ENCODE peak calls at places on chromosomes 16 and 17, in six cellular contexts. Q, T, R, L, J and X are unnamed samples.

GRCh38 chr17:32152130-32152529 is 9.8 kb downstream of the RHOT1 start:
- DNase-seq in Q (peak; percentile 7), T (no peak), R (no peak), L (no peak), J (no peak), X (peak; percentile 44)

GRCh38 chr17:41001795-41002194 is 2.1 kb upstream of the KRTAP3-2 start:
- DNase-seq in Q (no peak), T (no peak), R (no peak), L (no peak), J (no peak), X (no peak)

GRCh38 chr16:55453909-55454308 is 25.1 kb upstream of the MMP2 start:
- DNase-seq in Q (no peak), T (no peak), R (no peak), L (no peak), J (no peak), X (no peak)

GRCh38 chr17:29180788-29181160 is 576 bp upstream of the MYO18A start:
- DNase-seq in Q (no peak), T (no peak), R (no peak), L (no peak), J (no peak), X (no peak)

GRCh38 chr16:69520413-69520799 is 45.4 kb upstream of the NFAT5 start:
- DNase-seq in Q (no peak), T (no peak), R (no peak), L (no peak), J (no peak), X (no peak)

GRCh38 chr17:41413353-41413752 is 11.0 kb downstream of the KRT37 start:
- DNase-seq in Q (no peak), T (no peak), R (no peak), L (no peak), J (no peak), X (peak; percentile 58)

GRCh38 chr16:89957214-89957785 is 8.7 kb downstream of the DEF8 start:
- DNase-seq in Q (no peak), T (no peak), R (no peak), L (no peak), J (no peak), X (no peak)

GRCh38 chr16:11630230-11631056 is 37.8 kb upstream of the SNN start:
- DNase-seq in Q (no peak), T (no peak), R (no peak), L (no peak), J (no peak), X (no peak)

GRCh38 chr16:10964039-10964890 is 19.9 kb downstream of the CLEC16A start:
- DNase-seq in Q (no peak), T (peak; percentile 90), R (peak; percentile 89), L (peak; percentile 85), J (peak; percentile 87), X (peak; percentile 81)

GRCh38 chr17:10177131-10177920 is 21.1 kb downstream of the GAS7 start:
- DNase-seq in Q (no peak), T (no peak), R (no peak), L (no peak), J (no peak), X (no peak)

GRCh38 chr16:4288148-4288921 is 15.5 kb upstream of the TFAP4 start:
- DNase-seq in Q (no peak), T (peak; percentile 91), R (peak; percentile 89), L (peak; percentile 86), J (peak; percentile 77), X (peak; percentile 75)

GRCh38 chr16:17205279-17206139 is 265.3 kb downstream of the XYLT1 start:
- DNase-seq in Q (no peak), T (no peak), R (no peak), L (no peak), J (no peak), X (peak; percentile 40)

GRCh38 chr16:31471875-31472558 is at the start of gene TGFB1I1:
- DNase-seq in Q (no peak), T (peak; percentile 89), R (peak; percentile 94), L (peak; percentile 85), J (no peak), X (peak; percentile 24)

GRCh38 chr16:61323456-61323855 is 712.8 kb downstream of the CDH8 start:
- DNase-seq in Q (no peak), T (no peak), R (no peak), L (no peak), J (no peak), X (no peak)

GRCh38 chr17:29251969-29252866 is 5.6 kb downstream of the CRYBA1 start:
- DNase-seq in Q (peak; percentile 24), T (no peak), R (no peak), L (no peak), J (no peak), X (no peak)

GRCh38 chr17:79981090-79981489 is 54.6 kb downstream of the TBC1D16 start:
- DNase-seq in Q (no peak), T (no peak), R (peak; percentile 63), L (no peak), J (peak; percentile 12), X (no peak)

GRCh38 chr16:30186782-30187555 is 3.6 kb downstream of the CORO1A start:
- DNase-seq in Q (no peak), T (peak; percentile 90), R (peak; percentile 81), L (peak; percentile 61), J (peak; percentile 68), X (peak; percentile 58)

GRCh38 chr17:74807925-74808324 is 31.8 kb upstream of the NAT9 start:
- DNase-seq in Q (no peak), T (no peak), R (no peak), L (no peak), J (no peak), X (no peak)

GRCh38 chr17:77449908-77450741 is 309.4 kb downstream of the SEC14L1 start:
- DNase-seq in Q (no peak), T (peak; percentile 90), R (peak; percentile 91), L (peak; percentile 94), J (peak; percentile 89), X (peak; percentile 72)

GRCh38 chr16:23682181-23682580 is 3.5 kb downstream of the PLK1 start:
- DNase-seq in Q (no peak), T (no peak), R (no peak), L (no peak), J (no peak), X (no peak)

GRCh38 chr16:65473699-65474098 is 351.8 kb upstream of the CDH11 start:
- DNase-seq in Q (peak; percentile 66), T (no peak), R (no peak), L (no peak), J (no peak), X (no peak)

GRCh38 chr16:85974428-85975375 is 75.7 kb downstream of the IRF8 start:
- DNase-seq in Q (no peak), T (peak; percentile 20), R (no peak), L (no peak), J (no peak), X (no peak)

GRCh38 chr16:61480250-61480649 is 556.0 kb downstream of the CDH8 start:
- DNase-seq in Q (no peak), T (no peak), R (no peak), L (no peak), J (no peak), X (no peak)

GRCh38 chr16:70757183-70757582 is 43.8 kb downstream of the VAC14 start:
- DNase-seq in Q (no peak), T (no peak), R (no peak), L (no peak), J (no peak), X (no peak)

GRCh38 chr16:26826500-26826899 is 240.2 kb upstream of the C16orf82 start:
- DNase-seq in Q (peak; percentile 75), T (no peak), R (no peak), L (no peak), J (no peak), X (no peak)

DNA sequence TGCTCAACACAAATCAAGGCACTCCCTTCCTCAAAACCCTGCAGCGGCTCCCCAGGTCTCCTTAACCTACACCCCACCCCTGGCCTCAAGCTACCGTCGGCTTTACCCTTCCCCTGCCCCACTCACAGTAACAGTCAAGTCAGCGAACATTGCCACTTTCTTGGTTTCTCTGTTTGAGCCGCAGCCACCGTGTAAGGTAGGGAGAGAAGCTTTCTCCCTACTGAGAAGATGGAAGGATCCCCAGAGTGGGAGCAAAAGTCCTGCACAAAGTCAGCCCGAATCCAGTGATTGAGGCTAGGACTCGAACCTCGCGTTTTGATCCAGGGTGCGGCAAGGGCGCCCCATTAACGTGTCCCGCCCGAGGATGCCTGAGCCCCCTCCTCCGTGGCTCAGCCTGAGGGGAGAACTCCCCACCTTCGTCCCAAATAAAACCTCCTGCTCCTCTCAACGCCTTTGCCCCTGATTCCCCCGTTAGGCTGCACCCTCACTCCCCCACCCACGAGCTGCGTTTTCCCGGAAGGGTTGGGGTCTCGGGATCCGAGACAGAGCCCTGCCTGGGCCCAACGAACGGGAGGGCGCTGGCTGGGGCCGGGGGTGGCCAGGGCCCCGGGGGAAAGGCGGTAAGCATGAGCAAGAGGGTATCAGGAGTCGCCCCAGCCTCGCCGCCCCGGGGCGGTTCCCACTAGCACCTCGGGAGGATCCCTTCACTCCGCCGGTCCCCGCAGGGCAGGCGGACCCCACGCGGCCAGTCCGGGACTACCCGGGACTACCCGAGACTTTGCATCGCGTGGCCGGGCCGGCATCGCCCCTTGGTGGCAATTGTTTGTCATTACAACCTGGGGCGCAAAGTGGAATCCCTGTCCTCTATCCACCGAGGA is 9.9 kb upstream of the NAGS start:
- DNase-seq in Q (no peak), T (peak; percentile 83), R (peak; percentile 83), L (peak; percentile 50), J (peak; percentile 70), X (peak; percentile 85)
- TF ChIP-seq POLR2A in Q (no peak), T (no peak), R (no peak), L (no peak), J (no peak), X (no peak)

DNA sequence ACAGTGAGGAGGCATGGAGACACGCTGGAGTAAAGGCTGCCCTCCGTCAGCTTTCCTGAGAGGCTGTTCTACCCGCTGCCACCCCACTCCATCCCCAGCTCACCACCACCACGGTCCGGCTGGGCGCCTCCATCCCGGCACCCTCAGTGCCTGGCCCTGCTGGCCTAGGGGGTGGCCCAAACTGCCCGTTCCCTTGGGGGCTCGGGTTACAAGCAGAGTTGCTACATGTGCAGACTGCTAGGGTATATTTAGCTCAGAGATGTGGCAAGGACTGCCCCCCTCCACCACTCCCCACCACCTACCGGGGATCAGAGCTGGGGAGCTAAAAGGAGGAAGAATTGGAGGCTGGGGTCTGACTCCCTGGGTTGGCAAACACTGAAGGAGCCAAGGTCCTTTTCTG is 4.1 kb downstream of the CACNB1 start:
- DNase-seq in Q (no peak), T (no peak), R (no peak), L (no peak), J (peak; percentile 14), X (no peak)
- TF ChIP-seq POLR2A in Q (no peak), T (no peak), R (no peak), L (no peak), J (no peak), X (no peak)

GRCh38 chr17:58679263-58680037 is 12.4 kb downstream of the TEX14 start:
- DNase-seq in Q (no peak), T (no peak), R (no peak), L (no peak), J (no peak), X (no peak)
- TF ChIP-seq POLR2A in Q (no peak), T (no peak), R (no peak), L (no peak), J (no peak), X (no peak)

GRCh38 chr16:84834403-84834772 is 14.6 kb downstream of the CRISPLD2 start:
- DNase-seq in Q (no peak), T (no peak), R (no peak), L (no peak), J (no peak), X (peak; percentile 81)

GRCh38 chr16:84830765-84831384 is 11.1 kb downstream of the CRISPLD2 start:
- DNase-seq in Q (no peak), T (no peak), R (peak; percentile 79), L (no peak), J (no peak), X (no peak)

GRCh38 chr16:84833542-84834402 is 14.0 kb downstream of the CRISPLD2 start:
- DNase-seq in Q (no peak), T (no peak), R (peak; percentile 86), L (no peak), J (no peak), X (peak; percentile 44)

GRCh38 chr16:84833142-84833495 is 13.3 kb downstream of the CRISPLD2 start:
- DNase-seq in Q (no peak), T (no peak), R (peak; percentile 78), L (no peak), J (no peak), X (no peak)

GRCh38 chr16:84832488-84833141 is 12.8 kb downstream of the CRISPLD2 start:
- DNase-seq in Q (peak; percentile 98), T (peak; percentile 89), R (peak; percentile 99), L (peak; percentile 89), J (no peak), X (peak; percentile 65)
- TF ChIP-seq POLR2A in Q (no peak), T (peak; percentile 31), R (peak; percentile 53), L (no peak), J (no peak), X (no peak)